ENCODE peak calls at places on chromosomes 12 and 14, in eight cellular contexts. P is CD4-positive, alpha-beta T cell; Q is endothelial cell; B is uterus; N is adrenal gland; R is H1; O is foreskin fibroblast; Z is AG09319. G is an unnamed sample.
A peak's percentile ranks its signal among the peaks of the same experiment; 100 is the strongest.

GRCh38 chr12:58026421-58026820 is 85.1 kb downstream of the ATP23 start:
- DNase-seq in O (no peak), Z (no peak), B (no peak), R (no peak), N (no peak), P (no peak), Q (no peak), G (no peak)

GRCh38 chr14:100731011-100731670 is 4.4 kb downstream of the DLK1 start:
- DNase-seq in O (no peak), Q (no peak), R (no peak), Z (no peak), N (no peak), B (no peak), P (no peak), G (no peak)

GRCh38 chr14:63179383-63179782 is 24.9 kb upstream of the RHOJ start:
- DNase-seq in Z (no peak), P (no peak), O (no peak), B (no peak), N (no peak), R (no peak), Q (no peak), G (no peak)

GRCh38 chr12:59070534-59070933 is 150.2 kb upstream of the LRIG3 start:
- DNase-seq in P (no peak), Q (no peak), Z (no peak), N (no peak), R (no peak), O (no peak), B (no peak), G (no peak)

GRCh38 chr12:79773896-79774295 is 83.1 kb upstream of the PAWR start:
- DNase-seq in O (no peak), P (no peak), R (no peak), Z (no peak), N (no peak), B (no peak), Q (no peak), G (no peak)

GRCh38 chr12:49358548-49359141 is 8.6 kb upstream of the SPATS2 start:
- DNase-seq in B (no peak), R (peak; percentile 67), P (no peak), Q (peak; percentile 62), O (peak; percentile 78), Z (no peak), N (no peak), G (no peak)

GRCh38 chr14:105526781-105527380 is 498 bp downstream of the TMEM121 start:
- DNase-seq in O (peak; percentile 28), Q (no peak), B (no peak), Z (no peak), R (no peak), N (no peak), P (no peak), G (no peak)

GRCh38 chr14:103073876-103074698 is 9.9 kb upstream of the LBHD2 start:
- DNase-seq in R (no peak), O (peak; percentile 59), B (no peak), Z (no peak), P (no peak), Q (no peak), N (no peak), G (no peak)

GRCh38 chr12:102756564-102756963 is 160.5 kb downstream of the PAH start:
- DNase-seq in P (no peak), R (no peak), N (peak; percentile 26), O (no peak), Z (no peak), Q (no peak), B (no peak), G (no peak)

GRCh38 chr12:71958457-71958856 is 19.8 kb downstream of the TPH2 start:
- DNase-seq in Q (no peak), P (no peak), N (no peak), Z (no peak), B (no peak), R (no peak), O (no peak), G (no peak)

GRCh38 chr12:9647825-9648700 is 21.4 kb upstream of the CLEC2D start:
- DNase-seq in R (peak; percentile 80), O (peak; percentile 92), N (peak; percentile 72), P (peak; percentile 76), Q (peak; percentile 76), B (peak; percentile 79), Z (peak; percentile 44), G (peak; percentile 88)

GRCh38 chr14:20093442-20093841 is 17.1 kb upstream of the OR4K17 start:
- DNase-seq in Q (no peak), Z (no peak), N (no peak), O (no peak), P (no peak), B (no peak), R (no peak), G (no peak)

DNA sequence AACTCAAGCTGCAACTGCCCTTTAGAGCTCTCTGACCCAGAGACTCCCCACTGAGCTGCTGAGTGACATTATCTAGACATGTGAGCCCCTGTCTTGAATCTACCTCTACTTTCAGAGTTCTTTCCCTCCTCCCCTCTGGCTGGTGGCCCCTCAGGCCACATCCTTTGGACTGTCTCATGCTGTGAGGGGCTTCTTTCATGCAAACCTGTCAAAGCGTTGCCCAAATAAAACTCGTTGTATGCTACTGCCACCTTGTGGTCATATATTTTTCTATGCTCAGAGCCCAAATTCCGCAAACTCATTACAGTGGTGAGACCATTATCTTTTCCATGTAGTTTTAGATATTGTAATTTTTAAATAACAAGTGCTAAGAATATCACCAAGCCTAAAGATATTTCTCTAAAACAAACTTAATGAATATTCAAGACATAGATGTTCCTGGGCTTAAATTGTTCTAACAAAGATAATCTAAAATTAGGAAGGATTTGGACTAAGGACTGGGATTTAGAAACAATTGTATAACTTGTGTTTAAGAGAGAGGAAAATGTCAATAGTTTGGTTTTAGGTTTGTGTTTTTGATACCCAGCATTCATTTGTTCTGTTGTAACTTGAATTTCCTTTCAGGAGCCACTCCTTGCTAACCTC is 338.0 kb downstream of the AACS start:
- DNase-seq in N (no peak), P (no peak), Z (no peak), B (no peak), Q (peak; percentile 49), R (peak; percentile 66), O (peak; percentile 44), G (no peak)
- TF ChIP-seq CTCF in N (peak; percentile 53), P (peak; percentile 25), Z (peak; percentile 32), B (no peak), Q (peak; percentile 84), R (peak; percentile 74), O (peak; percentile 42), G (no peak)

GRCh38 chr14:22512106-22512814 is 76.8 kb downstream of the DAD1 start:
- DNase-seq in R (no peak), B (no peak), Z (no peak), O (no peak), N (no peak), Q (no peak), P (no peak), G (no peak)

GRCh38 chr14:22508662-22509035 is 80.4 kb downstream of the DAD1 start:
- DNase-seq in O (no peak), Z (no peak), R (no peak), P (no peak), N (no peak), Q (no peak), B (no peak), G (no peak)

GRCh38 chr14:22509036-22509709 is 79.9 kb downstream of the DAD1 start:
- DNase-seq in N (no peak), O (no peak), Q (no peak), R (no peak), P (no peak), B (no peak), Z (no peak), G (no peak)

GRCh38 chr14:22509751-22510300 is 79.2 kb downstream of the DAD1 start:
- DNase-seq in N (no peak), Q (no peak), R (no peak), O (no peak), Z (no peak), P (no peak), B (no peak), G (no peak)

DNA sequence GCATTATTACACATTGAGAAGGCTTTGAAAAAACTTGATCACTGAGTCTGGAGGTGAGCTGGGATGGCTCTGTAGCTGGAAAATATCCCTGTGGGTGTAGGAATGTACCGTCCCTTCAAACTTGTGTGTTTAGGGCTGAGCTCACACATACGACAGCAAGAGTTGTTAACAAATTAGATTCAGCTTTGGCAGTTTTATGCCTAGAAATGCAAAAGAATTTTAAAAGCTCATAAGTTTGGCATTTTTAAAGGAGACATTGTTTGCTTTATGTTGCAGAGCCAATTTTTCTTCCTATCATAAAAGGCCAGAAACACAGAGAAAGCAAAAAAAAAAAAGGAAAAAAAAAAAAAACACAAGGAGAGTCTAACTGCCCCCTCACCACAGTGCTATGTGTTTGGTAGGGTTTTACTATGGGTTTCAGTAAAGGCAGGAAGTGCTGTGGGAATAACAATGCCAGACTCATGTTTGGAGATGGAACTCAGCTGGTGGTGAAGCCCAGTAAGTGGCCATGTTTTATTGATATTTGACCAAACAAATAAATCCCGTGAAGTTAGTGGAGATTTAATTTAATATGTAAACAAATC is 78.4 kb downstream of the DAD1 start:
- DNase-seq in R (no peak), P (no peak), B (no peak), O (no peak), Z (no peak), Q (no peak), N (no peak), G (no peak)
- TF ChIP-seq CTCF in R (no peak), P (no peak), B (no peak), O (no peak), Z (no peak), Q (no peak), N (no peak), G (no peak)

DNA sequence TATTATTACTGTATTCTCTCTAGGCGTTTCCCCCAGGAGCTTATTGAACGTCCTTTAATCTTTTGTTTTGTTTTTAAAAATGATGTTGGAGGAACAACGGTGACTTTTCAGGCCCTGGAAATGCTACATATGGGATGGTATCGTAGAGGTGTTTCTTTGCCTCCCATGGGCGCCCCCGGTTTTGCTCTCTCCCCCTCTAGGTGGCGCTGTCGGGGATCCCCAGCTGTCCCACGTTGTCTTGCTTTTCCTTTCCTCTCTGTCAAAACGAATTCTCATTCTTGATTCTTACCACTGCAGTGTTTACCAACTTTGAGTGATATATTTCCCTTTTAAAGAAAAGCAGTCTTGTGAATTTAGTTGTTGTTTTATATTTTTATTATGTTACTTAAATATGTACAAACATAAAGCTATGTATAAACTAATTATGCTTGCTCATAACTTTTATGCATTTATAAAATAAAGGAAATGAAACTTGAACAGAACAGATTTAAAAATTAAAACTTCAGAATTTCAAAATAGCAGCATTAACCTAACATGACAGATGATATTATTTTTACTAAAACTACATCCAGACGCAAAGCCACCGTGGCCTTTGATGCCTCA is 171.9 kb downstream of the RGS6 start:
- DNase-seq in N (no peak), P (no peak), Q (peak; percentile 50), R (peak; percentile 89), Z (no peak), B (no peak), O (no peak), G (no peak)
- TF ChIP-seq CTCF in N (peak; percentile 39), P (peak; percentile 32), Q (peak; percentile 42), R (peak; percentile 81), Z (no peak), B (no peak), O (peak; percentile 41), G (no peak)

GRCh38 chr12:47079365-47079893 is at the start of gene PCED1B:
- DNase-seq in O (peak; percentile 88), N (peak; percentile 88), P (peak; percentile 30), Q (peak; percentile 65), Z (peak; percentile 49), B (peak; percentile 72), R (peak; percentile 67), G (no peak)
- TF ChIP-seq CTCF in O (peak; percentile 39), N (peak; percentile 31), P (peak; percentile 37), Q (no peak), Z (peak; percentile 61), B (peak; percentile 27), R (peak; percentile 21), G (no peak)

GRCh38 chr12:3207858-3208257 is 130.7 kb downstream of the TSPAN9 start:
- DNase-seq in R (peak; percentile 86), P (no peak), Q (no peak), O (no peak), Z (no peak), B (no peak), N (no peak), G (no peak)
- TF ChIP-seq CTCF in R (peak; percentile 97), P (no peak), Q (no peak), O (no peak), Z (no peak), B (no peak), N (no peak), G (no peak)